ENCODE peak calls at places on chromosome 10, in four cellular contexts. I is hepatocyte, B is colonic mucosa, E is PC-9. M is an unnamed sample.

GRCh38 chr10:103254538-103255325 is 9.0 kb downstream of the RPEL1 start:
- DNase-seq in I (no peak), B (no peak), E (peak; percentile 63), M (no peak)

GRCh38 chr10:129272171-129272570 is 194.9 kb upstream of the MGMT start:
- DNase-seq in I (no peak), B (no peak), E (no peak), M (no peak)

GRCh38 chr10:74153123-74153522 is 2.1 kb downstream of the ADK start:
- DNase-seq in I (no peak), B (no peak), E (peak; percentile 44), M (no peak)

GRCh38 chr10:53702489-53702888 is 929.9 kb upstream of the MBL2 start:
- DNase-seq in I (no peak), B (no peak), E (no peak), M (no peak)

GRCh38 chr10:69278446-69278963 is at the start of gene HK1:
- DNase-seq in I (no peak), B (no peak), E (no peak), M (no peak)

GRCh38 chr10:100020161-100020882 is 10.6 kb upstream of the DNMBP start:
- DNase-seq in I (no peak), B (no peak), E (no peak), M (no peak)

GRCh38 chr10:90167174-90168064 is 466.0 kb downstream of the KIF20B start:
- DNase-seq in I (no peak), B (no peak), E (no peak), M (no peak)

GRCh38 chr10:34102237-34102673 is 712.8 kb downstream of the PARD3 start:
- DNase-seq in I (peak; percentile 37), B (peak; percentile 53), E (no peak), M (no peak)

GRCh38 chr10:122519873-122520272 is 40.7 kb upstream of the DMBT1 start:
- DNase-seq in I (no peak), B (no peak), E (no peak), M (no peak)

GRCh38 chr10:68107651-68108449 is 1.4 kb upstream of the MYPN start:
- DNase-seq in I (no peak), B (no peak), E (no peak), M (no peak)

GRCh38 chr10:68111580-68111979 is 2.3 kb downstream of the MYPN start:
- DNase-seq in I (no peak), B (no peak), E (no peak), M (no peak)

GRCh38 chr10:68106656-68107055 is 2.6 kb upstream of the MYPN start:
- DNase-seq in I (no peak), B (no peak), E (no peak), M (no peak)

GRCh38 chr10:68110027-68110426 is 739 bp downstream of the MYPN start:
- DNase-seq in I (no peak), B (no peak), E (no peak), M (no peak)

GRCh38 chr10:68109312-68109711 is at the start of gene MYPN:
- DNase-seq in I (no peak), B (no peak), E (no peak), M (no peak)
- H3K4me3 ChIP-seq in I (no peak within 1 kb of the TSS), B (no peak within 1 kb of the TSS), E (no peak within 1 kb of the TSS), M (no peak within 1 kb of the TSS)

GRCh38 chr10:98917828-98918227 is 317.8 kb downstream of the HPSE2 start:
- DNase-seq in I (no peak), B (no peak), E (no peak), M (no peak)

GRCh38 chr10:98920807-98921206 is 314.8 kb downstream of the HPSE2 start:
- DNase-seq in I (peak; percentile 13), B (no peak), E (no peak), M (no peak)

GRCh38 chr10:98919899-98920298 is 315.8 kb downstream of the HPSE2 start:
- DNase-seq in I (no peak), B (no peak), E (no peak), M (no peak)

GRCh38 chr10:98921381-98921780 is 314.3 kb downstream of the HPSE2 start:
- DNase-seq in I (no peak), B (no peak), E (no peak), M (no peak)

GRCh38 chr10:98920362-98920761 is 315.3 kb downstream of the HPSE2 start:
- DNase-seq in I (no peak), B (no peak), E (no peak), M (no peak)
- TF ChIP-seq CTCF in I (no peak), B (no peak), E (no peak), M (no peak)

DNA sequence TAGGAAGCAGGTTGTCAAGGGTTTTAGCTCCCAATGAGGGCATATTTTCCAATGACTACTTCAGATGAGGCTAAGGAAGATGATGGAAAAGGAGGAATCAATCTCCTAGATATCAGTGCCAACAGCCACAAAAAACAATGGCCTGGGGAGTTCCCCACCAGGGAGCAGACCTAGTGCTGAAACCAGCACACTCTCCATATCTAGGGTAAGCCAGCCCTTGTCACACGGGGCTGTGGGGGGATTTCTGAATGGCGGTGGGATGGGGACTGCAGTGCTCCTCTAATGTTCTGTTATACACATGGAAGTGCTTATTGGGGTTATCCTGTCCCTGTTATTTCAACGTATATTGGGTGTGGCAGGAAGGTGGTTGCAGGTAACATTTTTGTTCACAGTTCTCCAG is 18.5 kb downstream of the EPC1 start:
- DNase-seq in I (no peak), B (no peak), E (no peak), M (no peak)
- H3K4me1 ChIP-seq in I (peaks cover 37% of the 10 kb centered on the region), B (peaks cover 14% of the 10 kb centered on the region), E (no peaks in the 10 kb centered on the region), M (peaks cover 5% of the 10 kb centered on the region)

GRCh38 chr10:121235692-121236091 is 362.6 kb downstream of the FGFR2 start:
- DNase-seq in I (no peak), B (peak; percentile 66), E (no peak), M (no peak)
- H3K4me3 ChIP-seq in I (no peak overlapping the region), B (no peak overlapping the region), E (no peak overlapping the region), M (no peak overlapping the region)